ENCODE peak calls at places on chromosomes 12 and 14, in four cellular contexts. One of them, this sample, is unnamed.

GRCh38 chr14:72518809-72519377 is 375.0 kb downstream of the DPF3 start:
- DNase-seq in trophoblast cell: no peak
- DNase-seq in IMR-90: no peak
- DNase-seq in mesendoderm: no peak
- DNase-seq in this sample: no peak

GRCh38 chr14:72636871-72637270 is 257.0 kb downstream of the DPF3 start:
- DNase-seq in mesendoderm: no peak
- DNase-seq in IMR-90: no peak
- DNase-seq in trophoblast cell: no peak
- DNase-seq in this sample: no peak

GRCh38 chr12:117145597-117146154 is 44.6 kb downstream of the FBXO21 start:
- DNase-seq in trophoblast cell: no peak
- DNase-seq in IMR-90: no peak
- DNase-seq in mesendoderm: no peak
- DNase-seq in this sample: no peak

GRCh38 chr14:44404599-44405349 is 102.3 kb downstream of the FSCB start:
- DNase-seq in trophoblast cell: no peak
- DNase-seq in mesendoderm: no peak
- DNase-seq in IMR-90: no peak
- DNase-seq in this sample: no peak

GRCh38 chr12:59737725-59738463 is 142.1 kb downstream of the SLC16A7 start:
- DNase-seq in mesendoderm: peak
- DNase-seq in IMR-90: peak
- DNase-seq in trophoblast cell: no peak
- DNase-seq in this sample: peak

GRCh38 chr14:80946187-80946586 is 4.6 kb upstream of the CEP128 start:
- DNase-seq in trophoblast cell: no peak
- DNase-seq in mesendoderm: no peak
- DNase-seq in IMR-90: peak
- DNase-seq in this sample: no peak

GRCh38 chr12:82665142-82665923 is 21.4 kb upstream of the TMTC2 start:
- DNase-seq in mesendoderm: no peak
- DNase-seq in IMR-90: no peak
- DNase-seq in trophoblast cell: no peak
- DNase-seq in this sample: no peak

GRCh38 chr12:49049566-49050224 is 10.9 kb downstream of the KMT2D start:
- DNase-seq in IMR-90: peak
- DNase-seq in trophoblast cell: no peak
- DNase-seq in mesendoderm: no peak
- DNase-seq in this sample: peak

GRCh38 chr12:293199-293598 is 30.6 kb upstream of the SLC6A13 start:
- DNase-seq in mesendoderm: no peak
- DNase-seq in IMR-90: no peak
- DNase-seq in trophoblast cell: no peak
- DNase-seq in this sample: no peak

GRCh38 chr14:65159281-65160062 is 57.2 kb upstream of the MAX start:
- DNase-seq in trophoblast cell: no peak
- DNase-seq in IMR-90: no peak
- DNase-seq in mesendoderm: no peak
- DNase-seq in this sample: no peak

GRCh38 chr12:88546851-88547250 is 33.4 kb downstream of the KITLG start:
- DNase-seq in trophoblast cell: no peak
- DNase-seq in IMR-90: peak
- DNase-seq in mesendoderm: no peak
- DNase-seq in this sample: no peak

GRCh38 chr14:99728981-99729451 is 44.9 kb downstream of the CYP46A1 start:
- DNase-seq in trophoblast cell: no peak
- DNase-seq in mesendoderm: no peak
- DNase-seq in IMR-90: no peak
- DNase-seq in this sample: no peak

GRCh38 chr14:51401272-51401671 is 161.2 kb downstream of the TMX1 start:
- DNase-seq in IMR-90: no peak
- DNase-seq in mesendoderm: no peak
- DNase-seq in trophoblast cell: no peak
- DNase-seq in this sample: peak

GRCh38 chr12:59077153-59077930 is 157.0 kb upstream of the LRIG3 start:
- DNase-seq in IMR-90: peak
- DNase-seq in mesendoderm: peak
- DNase-seq in trophoblast cell: no peak
- DNase-seq in this sample: peak

GRCh38 chr14:102878970-102879460 is 43.4 kb upstream of the AMN start:
- DNase-seq in IMR-90: no peak
- DNase-seq in trophoblast cell: peak
- DNase-seq in mesendoderm: peak
- DNase-seq in this sample: no peak

GRCh38 chr12:49344486-49345047 is 2.1 kb upstream of the DNAJC22 start:
- DNase-seq in mesendoderm: no peak
- DNase-seq in IMR-90: no peak
- DNase-seq in trophoblast cell: no peak
- DNase-seq in this sample: no peak

GRCh38 chr12:21677622-21678277 is 20.1 kb upstream of the LDHB start:
- DNase-seq in trophoblast cell: no peak
- DNase-seq in mesendoderm: no peak
- DNase-seq in IMR-90: peak
- DNase-seq in this sample: no peak

GRCh38 chr12:32863128-32863527 is 33.4 kb downstream of the PKP2 start:
- DNase-seq in trophoblast cell: no peak
- DNase-seq in mesendoderm: no peak
- DNase-seq in IMR-90: no peak
- DNase-seq in this sample: no peak

GRCh38 chr12:71124833-71125460 is 32.9 kb downstream of the TSPAN8 start:
- DNase-seq in mesendoderm: no peak
- DNase-seq in trophoblast cell: no peak
- DNase-seq in IMR-90: no peak
- DNase-seq in this sample: no peak

GRCh38 chr12:77299910-77300772 is 234.8 kb upstream of the E2F7 start:
- DNase-seq in IMR-90: peak
- DNase-seq in trophoblast cell: no peak
- DNase-seq in mesendoderm: no peak
- DNase-seq in this sample: no peak

GRCh38 chr12:65603428-65604351 is 220.6 kb upstream of the HMGA2 start:
- DNase-seq in trophoblast cell: peak
- DNase-seq in IMR-90: peak
- DNase-seq in mesendoderm: peak
- DNase-seq in this sample: peak

GRCh38 chr12:117192057-117192456 is 1.8 kb upstream of the FBXO21 start:
- DNase-seq in IMR-90: no peak
- DNase-seq in trophoblast cell: peak
- DNase-seq in mesendoderm: peak
- DNase-seq in this sample: no peak

GRCh38 chr12:88453323-88453722 is 126.9 kb downstream of the KITLG start:
- DNase-seq in trophoblast cell: no peak
- DNase-seq in mesendoderm: no peak
- DNase-seq in IMR-90: peak
- DNase-seq in this sample: no peak

GRCh38 chr12:63917864-63918742 is 73.6 kb downstream of the SRGAP1 start:
- DNase-seq in IMR-90: peak
- DNase-seq in mesendoderm: no peak
- DNase-seq in trophoblast cell: peak
- DNase-seq in this sample: peak

GRCh38 chr14:56490379-56490778 is 89.2 kb upstream of the TMEM260 start:
- DNase-seq in IMR-90: peak
- DNase-seq in trophoblast cell: no peak
- DNase-seq in mesendoderm: peak
- DNase-seq in this sample: peak

GRCh38 chr14:23362200-23362599 is 2.8 kb downstream of the EFS start:
- DNase-seq in trophoblast cell: no peak
- DNase-seq in IMR-90: peak
- DNase-seq in mesendoderm: peak
- DNase-seq in this sample: peak

GRCh38 chr12:103908877-103909276 is 21.3 kb upstream of the HSP90B1 start:
- DNase-seq in IMR-90: peak
- DNase-seq in mesendoderm: peak
- DNase-seq in trophoblast cell: no peak
- DNase-seq in this sample: peak

GRCh38 chr14:68297871-68298468 is 478.4 kb downstream of the RAD51B start:
- DNase-seq in IMR-90: peak
- DNase-seq in mesendoderm: peak
- DNase-seq in trophoblast cell: peak
- DNase-seq in this sample: peak

GRCh38 chr14:74401504-74402241 is 24.3 kb downstream of the SYNDIG1L start:
- DNase-seq in trophoblast cell: peak
- DNase-seq in mesendoderm: peak
- DNase-seq in IMR-90: no peak
- DNase-seq in this sample: peak

GRCh38 chr14:104264495-104265265 is 126.3 kb downstream of the KIF26A start:
- DNase-seq in mesendoderm: no peak
- DNase-seq in trophoblast cell: no peak
- DNase-seq in IMR-90: no peak
- DNase-seq in this sample: no peak

GRCh38 chr12:64819816-64820402 is 4.5 kb upstream of the TBC1D30 start:
- DNase-seq in IMR-90: no peak
- DNase-seq in mesendoderm: no peak
- DNase-seq in trophoblast cell: no peak
- DNase-seq in this sample: no peak

DNA sequence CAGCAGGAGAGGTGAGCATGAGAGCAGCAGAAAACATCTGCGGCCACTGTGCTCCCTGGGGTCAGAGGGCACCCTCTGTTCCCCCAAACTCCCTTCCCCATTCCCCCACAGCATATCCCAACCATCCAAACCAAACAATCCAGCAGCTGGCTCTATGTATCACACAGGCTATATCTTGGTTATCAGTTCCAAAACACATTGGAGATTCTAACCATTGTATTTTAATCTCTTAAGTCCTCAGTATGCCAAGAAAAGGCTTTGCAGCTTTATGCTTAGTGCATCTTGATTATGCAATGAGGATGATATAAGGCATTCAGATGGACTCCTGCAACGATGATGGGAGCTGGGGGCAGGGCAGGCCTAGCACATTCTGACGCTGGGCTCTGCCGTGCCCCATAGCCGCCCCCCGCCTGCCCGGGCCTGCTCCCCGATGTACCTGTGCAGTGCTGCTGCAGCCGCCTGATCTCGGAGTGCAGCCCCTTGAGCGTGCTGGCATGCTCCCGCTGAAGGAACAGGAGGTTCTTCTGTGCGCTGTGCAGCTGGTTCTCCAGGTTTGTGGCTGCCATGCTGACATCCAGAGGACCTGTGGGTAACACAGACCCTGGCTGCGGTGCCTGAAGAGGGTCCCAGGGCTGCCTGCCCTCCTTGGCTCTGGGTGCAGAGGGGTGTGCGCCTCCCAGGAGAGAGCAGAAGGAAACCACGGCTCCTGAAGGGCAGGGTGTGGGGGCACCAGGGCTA is 29.6 kb downstream of the CCDC92 start:
- DNase-seq in trophoblast cell: no peak
- DNase-seq in IMR-90: peak
- DNase-seq in mesendoderm: no peak
- DNase-seq in this sample: no peak
- H3K23ac ChIP-seq in trophoblast cell: no peak
- H3K23ac ChIP-seq in IMR-90: no peak
- H3K23ac ChIP-seq in mesendoderm: no peak
- H3K23ac ChIP-seq in this sample: no peak

DNA sequence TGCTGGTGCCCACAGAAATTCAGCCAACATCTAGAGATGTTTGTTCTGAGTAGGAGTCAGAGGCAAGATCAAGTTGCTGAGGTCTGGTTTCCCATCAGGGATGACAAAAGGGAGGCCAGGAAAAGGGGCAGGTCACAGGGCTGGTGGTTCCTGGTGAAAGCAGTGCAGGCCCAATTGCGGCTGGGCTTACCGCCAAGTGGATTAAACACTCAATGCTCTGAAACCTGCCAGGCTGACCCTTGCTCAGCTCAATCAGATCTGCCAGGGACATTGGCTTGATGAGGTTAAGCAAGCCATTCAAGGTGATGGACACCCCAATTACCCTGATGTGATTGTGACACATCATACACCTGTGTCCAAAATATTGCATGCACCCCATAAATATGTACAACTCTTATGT is 5.5 kb upstream of the OAS1 start:
- DNase-seq in mesendoderm: no peak
- DNase-seq in trophoblast cell: no peak
- DNase-seq in IMR-90: no peak
- DNase-seq in this sample: no peak
- H3K23ac ChIP-seq in mesendoderm: no peak
- H3K23ac ChIP-seq in trophoblast cell: no peak
- H3K23ac ChIP-seq in IMR-90: no peak
- H3K23ac ChIP-seq in this sample: no peak

DNA sequence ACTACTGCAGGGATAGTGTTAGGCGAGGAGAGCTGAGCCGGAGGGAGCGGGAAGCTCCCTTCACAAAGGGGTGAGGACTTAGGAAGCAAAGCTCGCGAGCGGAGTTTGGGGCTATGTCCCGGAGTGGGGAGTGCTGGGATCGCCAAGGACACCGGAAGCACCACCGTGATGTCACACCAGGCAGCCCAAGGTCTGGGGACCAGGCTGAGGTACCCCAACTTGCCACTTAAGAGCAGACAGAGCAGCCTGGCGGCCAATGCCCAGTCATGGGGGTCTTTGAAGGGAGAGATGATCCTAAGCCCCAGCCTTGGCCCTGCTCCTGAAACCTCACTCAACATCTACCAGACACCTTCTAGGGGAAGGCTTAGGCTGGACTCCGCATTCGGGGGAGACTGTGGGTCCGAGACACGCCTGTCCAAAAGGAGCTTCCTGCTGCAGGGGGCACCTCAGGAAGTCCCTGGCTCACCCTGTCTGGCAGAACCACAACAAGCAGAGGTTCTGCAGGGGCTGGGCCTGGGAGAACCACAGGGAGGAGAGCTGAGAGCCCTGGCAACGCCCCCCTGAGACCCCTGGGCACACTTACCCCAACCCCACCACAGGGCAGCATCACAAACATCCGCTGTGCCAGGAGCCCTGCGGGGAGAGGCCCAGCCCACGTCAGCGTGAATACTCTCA is 17.8 kb downstream of the SLC48A1 start:
- DNase-seq in mesendoderm: no peak
- DNase-seq in trophoblast cell: no peak
- DNase-seq in IMR-90: no peak
- DNase-seq in this sample: no peak
- H3K23ac ChIP-seq in mesendoderm: no peak
- H3K23ac ChIP-seq in trophoblast cell: no peak
- H3K23ac ChIP-seq in IMR-90: no peak
- H3K23ac ChIP-seq in this sample: no peak

GRCh38 chr12:80232873-80233272 is 133.5 kb downstream of the OTOGL start:
- DNase-seq in mesendoderm: no peak
- DNase-seq in trophoblast cell: no peak
- DNase-seq in IMR-90: no peak
- DNase-seq in this sample: no peak

GRCh38 chr12:80233926-80234325 is 134.6 kb downstream of the OTOGL start:
- DNase-seq in trophoblast cell: no peak
- DNase-seq in IMR-90: no peak
- DNase-seq in mesendoderm: no peak
- DNase-seq in this sample: no peak

GRCh38 chr12:80226576-80226975 is 127.2 kb downstream of the OTOGL start:
- DNase-seq in trophoblast cell: no peak
- DNase-seq in IMR-90: peak
- DNase-seq in mesendoderm: no peak
- DNase-seq in this sample: peak

DNA sequence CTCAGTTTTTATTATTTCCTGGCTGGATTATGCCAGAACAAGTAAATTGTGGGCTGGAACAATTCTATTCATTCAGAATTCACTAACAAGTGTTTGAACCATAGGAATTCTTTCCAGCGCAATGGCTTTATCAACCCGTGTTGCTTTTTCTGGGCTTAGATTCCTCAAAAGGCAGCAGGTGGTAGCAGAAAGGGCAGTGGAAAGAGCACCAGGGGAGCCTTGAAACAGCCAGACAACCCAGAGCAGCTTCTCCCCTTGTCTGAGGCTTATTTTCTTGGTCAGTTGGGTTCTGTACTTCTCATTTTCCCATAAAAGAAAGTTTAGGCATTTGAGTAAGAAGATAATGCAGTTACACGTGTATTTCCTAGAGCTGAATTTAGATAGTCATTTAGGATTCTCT is 130.7 kb downstream of the OTOGL start:
- DNase-seq in mesendoderm: peak
- DNase-seq in IMR-90: no peak
- DNase-seq in trophoblast cell: no peak
- DNase-seq in this sample: no peak
- H3K23ac ChIP-seq in mesendoderm: no peak
- H3K23ac ChIP-seq in IMR-90: no peak
- H3K23ac ChIP-seq in trophoblast cell: no peak
- H3K23ac ChIP-seq in this sample: no peak

This sample was measured in mesenchymal stem cell.